ENCODE peak calls at places on chromosomes 6 and 20, in six cellular contexts. One of them, this sample, is unnamed.

GRCh38 chr6:47047479-47048411 is 5.6 kb upstream of the ADGRF1 start:
- DNase-seq in DND-41: peak; percentile 35
- DNase-seq in fibroblast of lung: peak; percentile 89
- DNase-seq in PC-3: peak; percentile 97
- DNase-seq in H1: peak; percentile 59
- DNase-seq in colonic mucosa: peak; percentile 60
- DNase-seq in this sample: peak; percentile 85

GRCh38 chr6:82775361-82775760 is 290.3 kb downstream of the UBE3D start:
- DNase-seq in PC-3: peak; percentile 12
- DNase-seq in DND-41: no peak
- DNase-seq in colonic mucosa: no peak
- DNase-seq in fibroblast of lung: peak; percentile 24
- DNase-seq in H1: no peak
- DNase-seq in this sample: peak; percentile 39

GRCh38 chr20:19828233-19828632 is 70.2 kb downstream of the RIN2 start:
- DNase-seq in DND-41: peak; percentile 45
- DNase-seq in PC-3: peak; percentile 97
- DNase-seq in H1: no peak
- DNase-seq in fibroblast of lung: peak; percentile 71
- DNase-seq in colonic mucosa: peak; percentile 18
- DNase-seq in this sample: no peak

GRCh38 chr6:121055572-121056163 is 278.6 kb downstream of the TBC1D32 start:
- DNase-seq in colonic mucosa: no peak
- DNase-seq in PC-3: peak; percentile 78
- DNase-seq in DND-41: peak; percentile 11
- DNase-seq in fibroblast of lung: peak; percentile 26
- DNase-seq in H1: peak; percentile 3
- DNase-seq in this sample: peak; percentile 86

GRCh38 chr6:53359843-53360834 is 11.4 kb upstream of the ELOVL5 start:
- DNase-seq in fibroblast of lung: peak; percentile 45
- DNase-seq in H1: no peak
- DNase-seq in DND-41: peak; percentile 52
- DNase-seq in PC-3: no peak
- DNase-seq in colonic mucosa: no peak
- DNase-seq in this sample: peak; percentile 60

GRCh38 chr6:167153523-167153959 is 4.2 kb downstream of the GPR31 start:
- DNase-seq in PC-3: peak; percentile 5
- DNase-seq in fibroblast of lung: peak; percentile 75
- DNase-seq in H1: no peak
- DNase-seq in DND-41: no peak
- DNase-seq in colonic mucosa: no peak
- DNase-seq in this sample: no peak

GRCh38 chr6:17501982-17502704 is 98.0 kb upstream of the FAM8A1 start:
- DNase-seq in DND-41: no peak
- DNase-seq in colonic mucosa: no peak
- DNase-seq in fibroblast of lung: no peak
- DNase-seq in PC-3: no peak
- DNase-seq in H1: no peak
- DNase-seq in this sample: no peak

GRCh38 chr6:30615219-30615957 is 1.7 kb downstream of the PPP1R10 start:
- DNase-seq in PC-3: peak; percentile 65
- DNase-seq in colonic mucosa: peak; percentile 46
- DNase-seq in H1: peak; percentile 73
- DNase-seq in fibroblast of lung: peak; percentile 91
- DNase-seq in DND-41: peak; percentile 76
- DNase-seq in this sample: peak; percentile 83

GRCh38 chr20:15220009-15220656 is 882.7 kb upstream of the FLRT3 start:
- DNase-seq in DND-41: no peak
- DNase-seq in PC-3: peak; percentile 18
- DNase-seq in fibroblast of lung: no peak
- DNase-seq in colonic mucosa: no peak
- DNase-seq in H1: no peak
- DNase-seq in this sample: no peak

GRCh38 chr20:34397096-34397495 is 34.0 kb downstream of the ITCH start:
- DNase-seq in fibroblast of lung: peak; percentile 19
- DNase-seq in H1: no peak
- DNase-seq in colonic mucosa: no peak
- DNase-seq in PC-3: no peak
- DNase-seq in DND-41: no peak
- DNase-seq in this sample: no peak
- H3K36me3 ChIP-seq in fibroblast of lung: peaks cover 3% of the 10 kb centered on the region
- H3K36me3 ChIP-seq in H1: peaks cover 4% of the 10 kb centered on the region
- H3K36me3 ChIP-seq in colonic mucosa: no peaks in the 10 kb centered on the region
- H3K36me3 ChIP-seq in PC-3: peaks cover 34% of the 10 kb centered on the region
- H3K36me3 ChIP-seq in DND-41: peaks cover 60% of the 10 kb centered on the region
- H3K36me3 ChIP-seq in this sample: peaks cover 61% of the 10 kb centered on the region

DNA sequence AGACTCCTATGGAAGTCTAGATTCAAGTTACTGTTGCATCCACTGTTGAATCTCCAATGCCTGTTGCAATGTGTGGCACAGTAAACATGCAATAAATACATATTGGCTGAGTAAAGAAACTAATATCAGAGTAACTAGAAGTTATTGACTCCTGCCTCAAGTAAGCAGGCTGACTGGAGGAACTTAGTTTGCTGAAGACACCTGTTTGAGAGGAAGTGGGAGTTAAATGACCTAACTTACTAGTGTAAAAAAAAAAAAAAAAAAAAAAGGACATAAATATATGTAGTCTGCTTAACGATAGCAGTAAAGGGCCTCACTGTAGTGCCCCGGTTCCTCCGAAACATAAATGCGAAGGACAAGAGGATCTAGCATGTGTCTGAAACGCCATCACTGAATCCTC is 249.8 kb upstream of the PRDM1 start:
- DNase-seq in PC-3: no peak
- DNase-seq in fibroblast of lung: no peak
- DNase-seq in colonic mucosa: no peak
- DNase-seq in H1: no peak
- DNase-seq in DND-41: no peak
- DNase-seq in this sample: no peak
- H3K4me3 ChIP-seq in PC-3: no peak overlapping the region
- H3K4me3 ChIP-seq in fibroblast of lung: no peak overlapping the region
- H3K4me3 ChIP-seq in colonic mucosa: no peak overlapping the region
- H3K4me3 ChIP-seq in H1: no peak overlapping the region
- H3K4me3 ChIP-seq in DND-41: no peak overlapping the region
- H3K4me3 ChIP-seq in this sample: no peak overlapping the region

GRCh38 chr6:14966111-14966901 is 279.6 kb upstream of the JARID2 start:
- DNase-seq in PC-3: peak; percentile 40
- DNase-seq in colonic mucosa: no peak
- DNase-seq in fibroblast of lung: peak; percentile 40
- DNase-seq in DND-41: no peak
- DNase-seq in H1: peak; percentile 21
- DNase-seq in this sample: no peak

GRCh38 chr6:14969126-14969525 is 276.7 kb upstream of the JARID2 start:
- DNase-seq in fibroblast of lung: no peak
- DNase-seq in colonic mucosa: no peak
- DNase-seq in H1: no peak
- DNase-seq in DND-41: no peak
- DNase-seq in PC-3: no peak
- DNase-seq in this sample: no peak

GRCh38 chr6:14965340-14966102 is 280.3 kb upstream of the JARID2 start:
- DNase-seq in DND-41: no peak
- DNase-seq in PC-3: no peak
- DNase-seq in H1: no peak
- DNase-seq in colonic mucosa: no peak
- DNase-seq in fibroblast of lung: no peak
- DNase-seq in this sample: no peak

GRCh38 chr6:14968056-14968643 is 277.7 kb upstream of the JARID2 start:
- DNase-seq in colonic mucosa: no peak
- DNase-seq in PC-3: no peak
- DNase-seq in DND-41: no peak
- DNase-seq in H1: no peak
- DNase-seq in fibroblast of lung: no peak
- DNase-seq in this sample: no peak

DNA sequence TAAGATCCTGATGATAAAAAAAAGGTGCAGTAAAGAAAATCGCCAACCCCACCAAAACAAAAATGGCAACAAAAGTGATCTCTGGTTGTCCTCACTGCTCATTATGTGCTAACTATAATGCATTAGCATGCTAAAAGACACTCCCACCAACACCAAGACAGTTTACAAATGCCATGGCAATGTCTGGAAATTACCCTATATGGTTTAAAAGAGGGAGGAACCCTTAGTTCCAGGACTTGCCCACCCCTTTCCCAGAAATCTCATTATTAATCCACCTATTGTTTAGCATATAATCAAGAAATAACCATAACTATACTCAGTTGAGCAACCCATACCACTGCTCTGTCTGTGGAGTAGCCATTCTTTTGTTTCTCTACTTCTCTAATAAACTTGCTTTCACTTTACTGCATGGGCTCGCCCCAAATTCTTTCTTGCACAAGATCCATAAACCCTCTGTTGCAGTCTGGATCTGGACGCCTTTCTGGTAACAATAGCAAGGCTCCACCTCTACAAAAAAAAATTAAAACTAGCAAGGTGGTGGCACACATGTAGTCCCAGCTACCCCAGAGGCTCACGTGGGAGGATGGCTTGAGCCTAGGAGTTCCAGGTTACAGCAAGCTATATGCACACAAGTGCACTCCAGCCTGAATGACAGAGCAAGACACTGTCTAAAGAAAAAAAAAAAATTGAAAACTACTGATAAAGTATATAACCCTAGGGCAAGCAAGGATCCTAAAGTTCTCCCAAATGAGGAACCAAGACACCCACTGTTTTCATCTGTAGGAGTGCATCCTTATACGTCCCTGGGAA is 278.8 kb upstream of the JARID2 start:
- DNase-seq in colonic mucosa: no peak
- DNase-seq in H1: no peak
- DNase-seq in DND-41: no peak
- DNase-seq in PC-3: no peak
- DNase-seq in fibroblast of lung: no peak
- DNase-seq in this sample: no peak
- H3K9ac ChIP-seq in colonic mucosa: no peak overlapping the region
- H3K9ac ChIP-seq in H1: no peak overlapping the region
- H3K9ac ChIP-seq in DND-41: no peak overlapping the region
- H3K9ac ChIP-seq in PC-3: no peak overlapping the region
- H3K9ac ChIP-seq in fibroblast of lung: no peak overlapping the region
- H3K9ac ChIP-seq in this sample: no peak overlapping the region

GRCh38 chr6:71298459-71298858 is 9.8 kb downstream of the OGFRL1 start:
- DNase-seq in colonic mucosa: no peak
- DNase-seq in PC-3: no peak
- DNase-seq in DND-41: no peak
- DNase-seq in fibroblast of lung: no peak
- DNase-seq in H1: no peak
- DNase-seq in this sample: no peak

GRCh38 chr6:71290611-71291010 is 2.0 kb downstream of the OGFRL1 start:
- DNase-seq in DND-41: no peak
- DNase-seq in fibroblast of lung: no peak
- DNase-seq in PC-3: no peak
- DNase-seq in colonic mucosa: no peak
- DNase-seq in H1: no peak
- DNase-seq in this sample: no peak

GRCh38 chr6:71289802-71290175 is 1.2 kb downstream of the OGFRL1 start:
- DNase-seq in H1: no peak
- DNase-seq in PC-3: no peak
- DNase-seq in DND-41: no peak
- DNase-seq in colonic mucosa: no peak
- DNase-seq in fibroblast of lung: no peak
- DNase-seq in this sample: no peak

GRCh38 chr6:71291991-71292390 is 3.4 kb downstream of the OGFRL1 start:
- DNase-seq in DND-41: no peak
- DNase-seq in fibroblast of lung: no peak
- DNase-seq in PC-3: no peak
- DNase-seq in H1: no peak
- DNase-seq in colonic mucosa: no peak
- DNase-seq in this sample: peak; percentile 31

DNA sequence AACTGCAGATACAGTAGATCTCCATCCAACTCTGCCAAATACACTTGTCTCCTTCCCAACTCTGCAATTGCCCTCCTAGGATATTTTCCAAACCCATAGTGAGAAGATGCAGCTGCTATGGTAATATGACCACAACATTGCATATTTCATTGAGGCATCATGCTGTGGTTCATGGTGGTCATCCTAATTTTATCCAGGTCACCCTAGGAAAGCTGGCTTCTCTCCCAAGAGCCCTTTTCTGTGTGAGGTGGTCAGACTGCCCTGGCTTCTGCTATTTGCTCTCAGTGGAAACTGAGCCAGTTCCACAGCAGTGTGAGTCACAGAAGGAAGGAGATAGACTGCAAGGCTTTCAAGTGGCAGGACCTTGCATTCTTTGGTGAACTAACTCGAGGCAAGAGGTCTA is 5.5 kb downstream of the OGFRL1 start:
- DNase-seq in colonic mucosa: no peak
- DNase-seq in H1: no peak
- DNase-seq in PC-3: peak; percentile 74
- DNase-seq in DND-41: no peak
- DNase-seq in fibroblast of lung: peak; percentile 98
- DNase-seq in this sample: peak; percentile 74
- H3K36me3 ChIP-seq in colonic mucosa: no peaks in the 10 kb centered on the region
- H3K36me3 ChIP-seq in H1: no peaks in the 10 kb centered on the region
- H3K36me3 ChIP-seq in PC-3: peaks cover 6% of the 10 kb centered on the region
- H3K36me3 ChIP-seq in DND-41: no peaks in the 10 kb centered on the region
- H3K36me3 ChIP-seq in fibroblast of lung: peaks cover 2% of the 10 kb centered on the region
- H3K36me3 ChIP-seq in this sample: peaks cover 26% of the 10 kb centered on the region

GRCh38 chr20:5608104-5608447 is 142.1 kb upstream of the SHLD1 start:
- DNase-seq in DND-41: no peak
- DNase-seq in H1: no peak
- DNase-seq in colonic mucosa: peak; percentile 40
- DNase-seq in fibroblast of lung: no peak
- DNase-seq in PC-3: no peak
- DNase-seq in this sample: no peak

GRCh38 chr20:5608448-5609161 is 141.6 kb upstream of the SHLD1 start:
- DNase-seq in PC-3: peak; percentile 63
- DNase-seq in fibroblast of lung: peak; percentile 47
- DNase-seq in colonic mucosa: no peak
- DNase-seq in H1: no peak
- DNase-seq in DND-41: no peak
- DNase-seq in this sample: peak; percentile 68

GRCh38 chr20:5600982-5601381 is 149.2 kb upstream of the SHLD1 start:
- DNase-seq in DND-41: no peak
- DNase-seq in PC-3: no peak
- DNase-seq in H1: no peak
- DNase-seq in colonic mucosa: no peak
- DNase-seq in fibroblast of lung: no peak
- DNase-seq in this sample: no peak

GRCh38 chr20:5602346-5602745 is 147.9 kb upstream of the SHLD1 start:
- DNase-seq in DND-41: no peak
- DNase-seq in H1: no peak
- DNase-seq in colonic mucosa: no peak
- DNase-seq in PC-3: no peak
- DNase-seq in fibroblast of lung: peak; percentile 53
- DNase-seq in this sample: no peak

DNA sequence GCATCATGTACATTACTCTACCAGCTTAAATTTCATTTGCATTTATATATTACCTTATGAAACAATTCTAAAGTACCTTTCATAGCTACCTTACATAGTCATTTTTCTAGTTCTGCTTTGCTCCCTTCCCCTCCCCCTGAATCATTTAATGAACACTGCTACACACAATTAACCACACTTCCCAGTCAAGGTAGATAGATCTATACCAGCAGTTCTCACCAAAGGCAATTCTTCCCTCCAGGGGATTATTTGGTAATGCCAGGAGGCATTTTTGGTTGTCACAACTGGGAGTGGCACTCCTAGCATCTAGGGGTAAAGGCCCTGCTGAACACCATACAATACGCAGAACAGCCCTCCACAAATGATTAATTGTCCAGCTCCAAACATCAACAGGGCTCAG is 143.9 kb upstream of the SHLD1 start:
- DNase-seq in H1: no peak
- DNase-seq in PC-3: no peak
- DNase-seq in fibroblast of lung: no peak
- DNase-seq in DND-41: no peak
- DNase-seq in colonic mucosa: no peak
- DNase-seq in this sample: no peak
- H3K4me3 ChIP-seq in H1: no peak overlapping the region
- H3K4me3 ChIP-seq in PC-3: no peak overlapping the region
- H3K4me3 ChIP-seq in fibroblast of lung: no peak overlapping the region
- H3K4me3 ChIP-seq in DND-41: no peak overlapping the region
- H3K4me3 ChIP-seq in colonic mucosa: no peak overlapping the region
- H3K4me3 ChIP-seq in this sample: no peak overlapping the region

This sample was measured in adipocyte.